ENCODE peak calls at places on chromosomes 6 and 20, in five cellular contexts. I is CD8-positive, alpha-beta T cell; R is effector memory CD4-positive, alpha-beta T cell; Y is heart left ventricle; S is CD8-positive, alpha-beta memory T cell. J is an unnamed sample. For H3K4me1, the result is how much of the 10 kb centered on the place peaks cover.

GRCh38 chr20:7936735-7937078 is 3.6 kb downstream of the HAO1 start:
- DNase-seq in S (no peak), I (no peak), R (no peak), Y (no peak), J (no peak)

GRCh38 chr6:29705389-29706231 is 17.6 kb upstream of the HLA-F start:
- DNase-seq in I (no peak), S (no peak), R (no peak), Y (no peak), J (no peak)

GRCh38 chr6:44227138-44227770 is 3.9 kb downstream of the SLC29A1 start:
- DNase-seq in I (no peak), Y (no peak), S (no peak), R (no peak), J (no peak)

GRCh38 chr20:62179162-62179504 is 3.7 kb upstream of the MTG2 start:
- DNase-seq in R (no peak), Y (peak), S (no peak), I (no peak), J (no peak)

GRCh38 chr6:73610444-73611275 is 43.1 kb downstream of the SLC17A5 start:
- DNase-seq in Y (no peak), R (no peak), S (no peak), I (no peak), J (peak)

GRCh38 chr6:78397537-78397936 is 469.8 kb upstream of the IRAK1BP1 start:
- DNase-seq in Y (no peak), I (no peak), R (no peak), S (no peak), J (no peak)

GRCh38 chr20:21182832-21183563 is 57.1 kb downstream of the KIZ start:
- DNase-seq in S (no peak), R (no peak), I (no peak), Y (no peak), J (no peak)

GRCh38 chr20:63014710-63015109 is 7.9 kb upstream of the BHLHE23 start:
- DNase-seq in R (no peak), I (no peak), Y (peak), S (no peak), J (no peak)

GRCh38 chr6:160263214-160263939 is 4.8 kb upstream of the SLC22A2 start:
- DNase-seq in S (no peak), R (no peak), I (no peak), Y (no peak), J (no peak)

GRCh38 chr6:122947355-122947754 is 48.7 kb upstream of the CLVS2 start:
- DNase-seq in Y (no peak), R (no peak), I (no peak), S (no peak), J (no peak)

GRCh38 chr6:43627008-43627825 is 1.8 kb downstream of the GTPBP2 start:
- DNase-seq in S (no peak), R (no peak), Y (no peak), I (no peak), J (no peak)

GRCh38 chr6:26387565-26387964 is 4.7 kb downstream of the BTN2A2 start:
- DNase-seq in I (no peak), R (no peak), Y (no peak), S (no peak), J (no peak)

GRCh38 chr6:127514396-127515227 is 4.5 kb downstream of the MTCL3 start:
- DNase-seq in S (peak), I (no peak), Y (no peak), R (peak), J (no peak)

GRCh38 chr20:31670371-31671228 is 32.9 kb downstream of the COX4I2 start:
- DNase-seq in I (no peak), Y (peak), R (no peak), S (no peak), J (no peak)

GRCh38 chr6:104573372-104573771 is 286.3 kb downstream of the HACE1 start:
- DNase-seq in R (no peak), Y (no peak), I (no peak), S (no peak), J (no peak)

GRCh38 chr6:45677381-45677992 is 299.8 kb upstream of the SUPT3H start:
- DNase-seq in S (no peak), I (peak), Y (no peak), R (peak), J (peak)

GRCh38 chr20:41734506-41734945 is 116.3 kb upstream of the CHD6 start:
- DNase-seq in Y (no peak), I (peak), R (no peak), S (peak), J (peak)

GRCh38 chr6:145373826-145374225 is 361.5 kb downstream of the EPM2A start:
- DNase-seq in I (no peak), S (no peak), Y (no peak), R (no peak), J (no peak)

GRCh38 chr6:53159558-53159957 is 10.9 kb upstream of the GCM1 start:
- DNase-seq in R (no peak), Y (no peak), S (no peak), I (no peak), J (no peak)

GRCh38 chr6:148835920-148836441 is 89.2 kb downstream of the UST start:
- DNase-seq in S (no peak), Y (no peak), R (no peak), I (no peak), J (no peak)

GRCh38 chr6:140245641-140246040 is 871.2 kb upstream of the CITED2 start:
- DNase-seq in I (no peak), R (no peak), S (no peak), Y (no peak), J (no peak)

GRCh38 chr20:62735331-62735821 is 26.7 kb downstream of the NTSR1 start:
- DNase-seq in I (no peak), R (no peak), Y (no peak), S (no peak), J (no peak)

GRCh38 chr6:168124161-168124560 is 45.1 kb upstream of the FRMD1 start:
- DNase-seq in Y (no peak), R (no peak), I (no peak), S (no peak), J (no peak)

GRCh38 chr20:2421247-2421646 is 40.5 kb downstream of the TGM6 start:
- DNase-seq in I (no peak), Y (no peak), S (no peak), R (no peak), J (no peak)

GRCh38 chr6:17589402-17590116 is 10.5 kb upstream of the FAM8A1 start:
- DNase-seq in I (no peak), S (no peak), Y (no peak), R (no peak), J (peak)

GRCh38 chr6:157244175-157244574 is 79.1 kb downstream of the TMEM242 start:
- DNase-seq in S (no peak), Y (no peak), R (no peak), I (no peak), J (no peak)

GRCh38 chr6:153301602-153302001 is 170.5 kb upstream of the RGS17 start:
- DNase-seq in Y (no peak), R (no peak), I (no peak), S (no peak), J (no peak)

GRCh38 chr6:141580988-141581387 is 551.7 kb upstream of the GJE1 start:
- DNase-seq in R (no peak), Y (no peak), S (no peak), I (no peak), J (no peak)

GRCh38 chr20:32731882-32732266 is 11.4 kb downstream of the COMMD7 start:
- DNase-seq in Y (no peak), I (no peak), S (no peak), R (no peak), J (no peak)

GRCh38 chr6:138184230-138184629 is 22.5 kb downstream of the ARFGEF3 start:
- DNase-seq in R (no peak), S (no peak), Y (no peak), I (no peak), J (no peak)

GRCh38 chr6:138188278-138188923 is 26.7 kb downstream of the ARFGEF3 start:
- DNase-seq in I (no peak), S (no peak), Y (no peak), R (no peak), J (no peak)

GRCh38 chr6:138187156-138187555 is 25.4 kb downstream of the ARFGEF3 start:
- DNase-seq in R (no peak), I (no peak), S (no peak), Y (no peak), J (no peak)

GRCh38 chr6:138183792-138184134 is 22.0 kb downstream of the ARFGEF3 start:
- DNase-seq in R (no peak), Y (no peak), I (no peak), S (no peak), J (no peak)

GRCh38 chr6:138182939-138183791 is 21.4 kb downstream of the ARFGEF3 start:
- DNase-seq in Y (no peak), I (no peak), S (no peak), R (no peak), J (no peak)
- H3K4me1 ChIP-seq in Y (under half), I (under half), S (under half), R (under half), J (under half)

DNA sequence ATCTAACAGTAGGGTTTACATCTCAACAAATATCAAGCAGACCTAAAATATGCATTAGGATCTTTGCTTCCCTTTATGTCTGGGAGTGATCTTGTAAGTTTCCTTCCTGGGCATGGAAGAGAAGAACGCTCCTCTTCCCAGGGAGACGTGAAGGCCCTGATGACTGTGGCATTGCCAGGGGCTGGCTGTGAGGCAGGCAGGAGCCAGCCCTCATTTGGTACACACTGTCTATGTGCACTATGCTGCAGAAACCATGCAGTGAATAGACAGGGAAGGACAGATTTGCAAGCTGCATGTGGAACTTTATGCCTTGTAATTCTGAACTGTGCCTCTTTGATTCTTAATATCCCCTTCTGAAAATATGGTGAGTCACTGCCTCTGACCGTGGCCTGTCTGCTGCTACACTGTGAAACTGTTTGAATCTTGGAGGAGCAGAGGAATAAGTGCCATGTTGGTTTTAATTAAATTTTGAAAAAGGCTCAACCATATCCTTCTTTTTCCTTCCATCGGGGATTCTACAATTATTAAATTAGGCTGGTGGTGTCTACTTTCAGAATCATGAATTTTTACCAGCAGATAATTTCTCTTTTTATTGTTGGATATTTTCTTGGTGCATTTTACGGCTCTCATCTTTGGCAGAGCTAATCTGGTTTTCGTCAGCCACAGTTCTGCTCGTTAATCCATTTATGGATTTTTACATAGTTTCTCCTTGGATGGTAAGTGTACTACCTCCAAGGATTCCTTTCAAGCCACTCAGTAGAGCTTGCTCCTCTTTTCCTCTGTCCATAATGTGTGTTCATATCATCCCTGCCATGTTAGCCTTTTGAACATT is 300.9 kb upstream of the SLC35B3 start:
- DNase-seq in Y (no peak), S (no peak), R (no peak), I (no peak), J (no peak)
- H3K27ac ChIP-seq in Y (no peak), S (no peak), R (no peak), I (no peak), J (no peak)

DNA sequence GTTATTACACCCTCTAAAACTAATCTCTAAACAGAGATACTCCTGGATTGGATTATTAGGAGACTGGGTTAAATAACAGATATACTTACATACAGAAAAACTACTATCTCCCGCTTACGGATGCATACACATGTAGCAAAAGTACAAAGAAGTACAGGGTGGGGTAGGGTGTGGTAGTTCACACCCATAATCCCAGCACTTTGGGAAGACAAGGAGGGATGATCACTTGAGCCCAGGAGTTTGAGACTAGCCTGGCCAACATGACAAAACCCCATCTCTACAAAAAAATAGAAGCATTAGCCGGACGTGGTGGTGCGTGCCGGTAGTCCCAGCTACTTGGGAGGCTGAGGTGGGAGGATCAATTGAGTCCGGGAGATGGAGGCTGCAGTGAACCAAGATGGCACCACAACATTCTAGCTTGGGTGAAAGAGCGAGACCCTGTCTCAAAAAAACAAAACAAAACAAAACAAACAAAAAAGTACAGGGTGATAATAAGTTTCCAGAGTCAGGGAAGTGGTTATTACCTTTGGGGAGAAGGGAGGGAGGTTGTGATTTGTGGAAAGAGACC is 8.1 kb downstream of the PIM1 start:
- DNase-seq in S (no peak), Y (no peak), R (no peak), I (no peak), J (no peak)
- H3K4me3 ChIP-seq in S (no peak), Y (no peak), R (no peak), I (no peak), J (no peak)

GRCh38 chr6:109455502-109456282 is at the start of gene MICAL1:
- DNase-seq in S (peak), Y (peak), R (peak), I (peak), J (peak)
- H3K4me1 ChIP-seq in S (half or more), Y (half or more), R (under half), I (half or more), J (under half)

J was measured in naive thymus-derived CD4-positive, alpha-beta T cell.